ENCODE peak calls at places on chromosomes 12 and 14, in eight cellular contexts. T is fibroblast of mammary gland; R is CD4-positive, alpha-beta T cell; Z is HTR-8/SVneo; V is posterior cingulate gyrus; L is psoas muscle; C is substantia nigra; Q is NCI-H2081. U is an unnamed sample.

GRCh38 chr12:27521066-27521465 is 2.9 kb upstream of the PPFIBP1 start:
- DNase-seq in Q (peak; percentile 6), V (no peak), R (no peak), C (no peak), L (no peak), T (peak; percentile 62), Z (peak; percentile 32), U (no peak)

GRCh38 chr12:119139448-119139847 is 39.3 kb upstream of the HSPB8 start:
- DNase-seq in T (no peak), V (no peak), R (no peak), L (no peak), C (no peak), Q (no peak), Z (no peak), U (no peak)

GRCh38 chr12:111775205-111776193 is 8.8 kb downstream of the ALDH2 start:
- DNase-seq in Z (peak; percentile 44), T (peak; percentile 84), V (peak; percentile 91), Q (no peak), L (peak; percentile 85), R (no peak), C (peak; percentile 35), U (peak; percentile 53)

GRCh38 chr12:27333311-27334009 is 824 bp downstream of the BMAL2 start:
- DNase-seq in Q (peak; percentile 48), V (peak; percentile 84), L (peak; percentile 58), C (no peak), Z (no peak), T (no peak), R (no peak), U (peak; percentile 43)

GRCh38 chr14:104436741-104437701 is 142.5 kb upstream of the C14orf180 start:
- DNase-seq in V (peak; percentile 66), C (no peak), Q (peak; percentile 84), L (peak; percentile 36), R (no peak), T (no peak), Z (no peak), U (peak; percentile 60)

GRCh38 chr14:25400607-25401206 is 350.8 kb upstream of the STXBP6 start:
- DNase-seq in V (no peak), Q (peak; percentile 46), R (no peak), L (no peak), T (peak; percentile 58), Z (peak; percentile 8), C (no peak), U (peak; percentile 13)

GRCh38 chr12:77923882-77924281 is 93.2 kb downstream of the NAV3 start:
- DNase-seq in V (no peak), C (no peak), L (no peak), T (peak; percentile 36), Q (no peak), Z (no peak), R (no peak), U (no peak)

GRCh38 chr12:102474438-102475064 is 5.8 kb downstream of the IGF1 start:
- DNase-seq in R (no peak), V (no peak), C (no peak), L (no peak), Q (no peak), T (peak; percentile 36), Z (no peak), U (no peak)

GRCh38 chr12:110039085-110039807 is 9.1 kb downstream of the C12orf76 start:
- DNase-seq in Z (peak; percentile 76), C (no peak), R (peak; percentile 10), V (no peak), Q (no peak), L (no peak), T (peak; percentile 93), U (no peak)

GRCh38 chr12:22287776-22288621 is 46.5 kb downstream of the ST8SIA1 start:
- DNase-seq in Z (no peak), Q (no peak), L (no peak), R (peak; percentile 2), V (no peak), T (peak; percentile 83), C (no peak), U (no peak)

GRCh38 chr14:77659822-77660221 is 43.4 kb upstream of the SPTLC2 start:
- DNase-seq in Q (no peak), Z (no peak), C (no peak), L (no peak), R (no peak), V (no peak), T (no peak), U (no peak)

GRCh38 chr12:120628919-120629318 is 11.5 kb upstream of the CABP1 start:
- DNase-seq in C (no peak), T (no peak), V (no peak), Z (no peak), R (no peak), L (no peak), Q (no peak), U (no peak)

GRCh38 chr14:59438148-59438766 is 26.9 kb downstream of the GPR135 start:
- DNase-seq in C (no peak), L (no peak), Q (no peak), R (no peak), Z (no peak), T (peak; percentile 88), V (no peak), U (no peak)

GRCh38 chr14:77085538-77085937 is 12.5 kb upstream of the CIPC start:
- DNase-seq in Z (no peak), C (no peak), L (no peak), Q (no peak), V (peak; percentile 20), R (no peak), T (no peak), U (no peak)

GRCh38 chr14:100850841-100851585 is 25.1 kb downstream of the MEG3 start:
- DNase-seq in C (peak; percentile 46), Q (peak; percentile 28), V (peak; percentile 90), T (no peak), Z (peak; percentile 39), L (peak; percentile 78), R (peak; percentile 74), U (no peak)

GRCh38 chr14:92551066-92551841 is 37.7 kb downstream of the RIN3 start:
- DNase-seq in Q (no peak), V (peak; percentile 2), C (no peak), T (no peak), R (no peak), L (no peak), Z (no peak), U (peak; percentile 43)

GRCh38 chr12:49233842-49234526 is 30.9 kb upstream of the TUBA1C start:
- DNase-seq in C (peak; percentile 62), R (no peak), V (peak; percentile 97), Z (no peak), Q (peak; percentile 93), T (no peak), L (peak; percentile 68), U (peak; percentile 31)

GRCh38 chr12:54246011-54246641 is 33.8 kb downstream of the CBX5 start:
- DNase-seq in R (no peak), T (no peak), V (no peak), L (no peak), Q (no peak), Z (no peak), C (no peak), U (no peak)

GRCh38 chr12:49358548-49359141 is 8.6 kb upstream of the SPATS2 start:
- DNase-seq in C (no peak), Z (peak; percentile 65), V (peak; percentile 65), T (peak; percentile 76), R (no peak), Q (peak; percentile 65), L (no peak), U (peak; percentile 64)

GRCh38 chr12:57939291-57939690 is 2.1 kb upstream of the ATP23 start:
- DNase-seq in V (no peak), Z (no peak), C (no peak), Q (no peak), R (no peak), T (no peak), L (no peak), U (no peak)

GRCh38 chr14:63367742-63368364 is 49.1 kb upstream of the GPHB5 start:
- DNase-seq in Q (no peak), V (no peak), Z (no peak), T (no peak), L (no peak), C (no peak), R (no peak), U (no peak)

GRCh38 chr12:56999456-56999855 is 6.9 kb downstream of the ZBTB39 start:
- DNase-seq in L (no peak), Q (no peak), Z (no peak), T (no peak), C (no peak), V (no peak), R (no peak), U (no peak)

GRCh38 chr12:7959278-7960063 is 23.5 kb upstream of the SLC2A3 start:
- DNase-seq in R (peak; percentile 22), V (no peak), T (peak; percentile 16), Q (no peak), C (no peak), L (no peak), Z (no peak), U (peak; percentile 0)

GRCh38 chr14:79555429-79555828 is 655.9 kb downstream of the DIO2 start:
- DNase-seq in T (no peak), V (no peak), R (no peak), L (no peak), C (no peak), Q (no peak), Z (no peak), U (no peak)

GRCh38 chr12:45644521-45644920 is 85.0 kb upstream of the ARID2 start:
- DNase-seq in L (no peak), Z (peak; percentile 39), Q (no peak), R (no peak), V (no peak), T (peak; percentile 66), C (no peak), U (no peak)

GRCh38 chr14:104353221-104353920 is 215.0 kb downstream of the KIF26A start:
- DNase-seq in C (no peak), L (peak; percentile 48), R (no peak), T (no peak), Z (no peak), V (peak; percentile 62), Q (no peak), U (no peak)

GRCh38 chr14:93963692-93964091 is 12.7 kb downstream of the ASB2 start:
- DNase-seq in R (no peak), T (no peak), C (no peak), Z (no peak), V (peak; percentile 8), Q (no peak), L (no peak), U (no peak)

GRCh38 chr12:116194935-116195431 is 82.5 kb downstream of the MED13L start:
- DNase-seq in R (peak; percentile 6), L (no peak), C (no peak), Q (no peak), T (no peak), V (no peak), Z (no peak), U (no peak)

GRCh38 chr14:97458302-97459137 is 661.3 kb downstream of the VRK1 start:
- DNase-seq in Z (no peak), C (no peak), V (peak; percentile 87), L (peak; percentile 52), Q (no peak), R (peak; percentile 70), T (no peak), U (no peak)

U was measured in NCI-H526 treated with DMSO at 0.1 percent for 48 hours.